ENCODE peak calls at places on chromosome 1, in four cellular contexts. J is activated CD4-positive, alpha-beta T cell treated with anti-CD3 and anti-CD28 coated beads, Interleukin-2, amount 50 U/mL, for 24 hours; E is occipital lobe; T is endothelial cell. B is an unnamed sample.

GRCh38 chr1:94661431-94661830 is 119.9 kb upstream of the F3 start:
- DNase-seq in J (no peak), E (no peak), T (no peak), B (no peak)

GRCh38 chr1:12113433-12114339 is 50.6 kb downstream of the TNFRSF8 start:
- DNase-seq in J (no peak), E (no peak), T (no peak), B (no peak)

GRCh38 chr1:5746611-5747427 is 245.4 kb downstream of the NPHP4 start:
- DNase-seq in J (no peak), E (no peak), T (no peak), B (no peak)

GRCh38 chr1:214558002-214558770 is 6.8 kb upstream of the PTPN14 start:
- DNase-seq in J (no peak), E (no peak), T (no peak), B (peak)

GRCh38 chr1:185440877-185441276 is 123.8 kb upstream of the IVNS1ABP start:
- DNase-seq in J (no peak), E (no peak), T (no peak), B (peak)

GRCh38 chr1:26579662-26580061 is 50.1 kb downstream of the RPS6KA1 start:
- DNase-seq in J (no peak), E (no peak), T (no peak), B (no peak)

GRCh38 chr1:202498542-202498941 is 150.0 kb downstream of the PPP1R12B start:
- DNase-seq in J (no peak), E (no peak), T (no peak), B (no peak)

GRCh38 chr1:202355944-202356553 is 7.5 kb downstream of the PPP1R12B start:
- DNase-seq in J (no peak), E (no peak), T (no peak), B (no peak)

GRCh38 chr1:167687919-167688519 is 33.8 kb upstream of the MPZL1 start:
- DNase-seq in J (peak), E (peak), T (peak), B (peak)

GRCh38 chr1:7388488-7389185 is 382.5 kb upstream of the VAMP3 start:
- DNase-seq in J (no peak), E (peak), T (no peak), B (no peak)

GRCh38 chr1:213244664-213245091 is 193.6 kb downstream of the RPS6KC1 start:
- DNase-seq in J (no peak), E (no peak), T (peak), B (peak)

GRCh38 chr1:93111561-93111960 is 32.5 kb downstream of the MTF2 start:
- DNase-seq in J (no peak), E (no peak), T (no peak), B (no peak)

GRCh38 chr1:228648647-228649383 is 86.5 kb upstream of the RHOU start:
- DNase-seq in J (no peak), E (no peak), T (no peak), B (no peak)

B was measured in HT1080.